ENCODE peak calls at places on chromosomes 7 and 10, in seven cellular contexts. I is cardiac fibroblast, H is heart right ventricle, J is prostate gland, C is GM12864, V is endothelial cell, O is brain microvascular endothelial cell. E is an unnamed sample.

GRCh38 chr7:2713370-2713769 is 25.4 kb downstream of the AMZ1 start:
- DNase-seq in I (no peak), H (no peak), J (no peak), C (no peak), V (no peak), O (peak), E (no peak)

GRCh38 chr10:112448903-112449302 is 1.9 kb downstream of the VTI1A start:
- DNase-seq in I (no peak), H (no peak), J (no peak), C (no peak), V (no peak), O (no peak), E (no peak)

GRCh38 chr10:86333813-86334514 is 32.6 kb downstream of the GRID1 start:
- DNase-seq in I (no peak), H (no peak), J (no peak), C (no peak), V (no peak), O (no peak), E (no peak)

GRCh38 chr10:24706479-24707118 is 17.1 kb downstream of the ARHGAP21 start:
- DNase-seq in I (peak), H (no peak), J (no peak), C (no peak), V (no peak), O (peak), E (peak)

GRCh38 chr7:68424643-68425297 is 1173.5 kb upstream of the AUTS2 start:
- DNase-seq in I (no peak), H (no peak), J (no peak), C (no peak), V (no peak), O (no peak), E (no peak)

GRCh38 chr10:102043456-102043855 is 12.5 kb downstream of the ARMH3 start:
- DNase-seq in I (no peak), H (no peak), J (no peak), C (no peak), V (no peak), O (no peak), E (no peak)

GRCh38 chr10:92527716-92528115 is 46.2 kb downstream of the IDE start:
- DNase-seq in I (no peak), H (no peak), J (no peak), C (no peak), V (no peak), O (no peak), E (no peak)

GRCh38 chr7:3630081-3630480 is 329.0 kb downstream of the SDK1 start:
- DNase-seq in I (no peak), H (no peak), J (no peak), C (no peak), V (no peak), O (no peak), E (no peak)

GRCh38 chr7:140033036-140033435 is 29.7 kb downstream of the PARP12 start:
- DNase-seq in I (peak), H (no peak), J (no peak), C (no peak), V (no peak), O (peak), E (no peak)

GRCh38 chr7:20959281-20959680 is 172.6 kb upstream of the SP8 start:
- DNase-seq in I (no peak), H (no peak), J (peak), C (no peak), V (no peak), O (no peak), E (no peak)

DNA sequence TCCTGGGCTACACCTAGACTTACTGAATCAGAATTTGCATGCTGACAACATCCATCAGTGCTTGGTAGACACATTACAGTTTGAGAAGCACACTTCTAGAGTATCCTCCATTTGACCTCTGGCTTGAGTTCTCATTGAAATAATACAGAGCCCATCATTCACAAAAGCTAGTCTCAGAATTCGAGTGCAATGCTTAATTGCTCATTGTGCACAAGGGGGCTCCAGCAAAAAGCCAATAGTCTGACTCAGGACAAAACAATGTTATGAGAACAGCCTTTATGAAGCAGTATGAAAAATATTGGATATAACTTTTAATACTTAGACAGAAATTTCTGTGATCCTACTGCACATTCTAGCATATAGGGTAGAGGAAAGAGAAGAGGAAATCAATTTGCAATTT is 105.7 kb upstream of the ANK3 start:
- DNase-seq in I (peak), H (no peak), J (no peak), C (no peak), V (no peak), O (peak), E (no peak)
- TF ChIP-seq CTCF in I (peak), H (no peak), J (no peak), C (no peak), V (no peak), O (peak), E (no peak)

GRCh38 chr7:104152468-104152867 is 55.3 kb downstream of the ORC5 start:
- DNase-seq in I (no peak), H (no peak), J (no peak), C (no peak), V (no peak), O (no peak), E (no peak)

GRCh38 chr7:104160375-104160774 is 47.4 kb downstream of the ORC5 start:
- DNase-seq in I (peak), H (no peak), J (no peak), C (no peak), V (no peak), O (no peak), E (no peak)

GRCh38 chr7:104153287-104153686 is 54.5 kb downstream of the ORC5 start:
- DNase-seq in I (no peak), H (no peak), J (no peak), C (no peak), V (no peak), O (no peak), E (no peak)

GRCh38 chr7:104161244-104161643 is 46.6 kb downstream of the ORC5 start:
- DNase-seq in I (no peak), H (no peak), J (no peak), C (no peak), V (no peak), O (no peak), E (no peak)

DNA sequence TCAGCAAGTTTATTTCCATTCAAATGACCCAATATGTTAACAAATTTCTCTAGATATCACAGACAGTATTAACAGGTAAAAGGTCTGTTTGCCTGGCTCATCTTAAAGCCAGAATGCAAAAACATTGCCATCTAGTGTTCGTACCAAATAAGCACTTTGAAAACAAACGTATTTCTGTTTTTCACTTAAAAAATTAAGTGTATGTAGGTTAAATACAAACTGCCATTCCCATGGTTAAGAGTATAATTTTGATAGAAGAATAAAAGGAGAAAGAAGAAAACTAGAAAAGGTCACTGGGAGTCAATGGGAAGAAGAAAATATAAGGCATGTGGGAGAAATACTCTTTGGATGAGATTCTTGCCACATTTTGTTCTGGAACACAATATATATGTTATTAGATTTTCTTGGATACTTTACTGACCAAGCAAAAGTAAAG is 51.0 kb downstream of the ORC5 start:
- DNase-seq in I (peak), H (no peak), J (no peak), C (peak), V (no peak), O (no peak), E (no peak)
- TF ChIP-seq CTCF in I (peak), H (peak), J (peak), C (peak), V (peak), O (peak), E (no peak)

GRCh38 chr7:42639930-42640329 is 271.9 kb downstream of the C7orf25 start:
- DNase-seq in I (no peak), H (no peak), J (no peak), C (no peak), V (no peak), O (no peak), E (no peak)
- TF ChIP-seq CTCF in I (no peak), H (no peak), J (no peak), C (no peak), V (no peak), O (peak), E (no peak)

GRCh38 chr10:1382711-1383110 is 326.5 kb downstream of the WDR37 start:
- DNase-seq in I (no peak), H (no peak), J (no peak), C (no peak), V (no peak), O (no peak), E (no peak)
- TF ChIP-seq CTCF in I (no peak), H (no peak), J (no peak), C (no peak), V (no peak), O (no peak), E (no peak)

DNA sequence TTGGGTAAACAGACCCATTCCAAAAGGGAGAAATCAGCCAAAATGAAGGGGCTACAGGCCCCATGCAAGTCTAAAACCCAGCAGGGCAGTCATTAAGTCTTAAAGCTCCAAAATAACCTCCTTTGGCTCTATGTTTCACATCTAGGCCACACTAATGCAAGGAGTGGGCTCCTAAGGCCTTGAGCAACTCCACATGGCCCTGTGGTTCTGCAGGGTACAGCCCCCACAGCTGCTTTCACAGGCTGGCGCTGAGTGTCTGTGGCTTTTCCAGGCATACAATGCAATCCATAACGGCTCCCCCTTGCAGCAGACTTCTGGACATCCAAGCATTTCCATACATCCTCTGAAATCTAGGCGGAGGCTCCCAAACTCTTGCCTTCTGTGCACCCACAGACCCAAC is 9.0 kb downstream of the TMEM243 start:
- DNase-seq in I (no peak), H (no peak), J (no peak), C (no peak), V (no peak), O (no peak), E (no peak)
- TF ChIP-seq CTCF in I (no peak), H (no peak), J (no peak), C (no peak), V (no peak), O (no peak), E (no peak)

GRCh38 chr7:118907911-118908527 is 683.5 kb downstream of the ANKRD7 start:
- DNase-seq in I (no peak), H (no peak), J (no peak), C (no peak), V (no peak), O (no peak), E (no peak)
- TF ChIP-seq CTCF in I (no peak), H (no peak), J (no peak), C (no peak), V (no peak), O (no peak), E (no peak)

GRCh38 chr7:44761207-44762161 is 12.8 kb downstream of the ZMIZ2 start:
- DNase-seq in I (peak), H (peak), J (peak), C (no peak), V (no peak), O (no peak), E (no peak)
- TF ChIP-seq CTCF in I (peak), H (no peak), J (no peak), C (no peak), V (no peak), O (no peak), E (no peak)

E was measured in pancreas.